ENCODE peak calls at places on chromosomes 11 and 22, in eight cellular contexts. V is prostate gland, H is thyroid gland, L is tibial nerve, D is testis, F is A549, N is body of pancreas, T is HCT116. K is an unnamed sample.

GRCh38 chr22:20449819-20450550 is 12.4 kb upstream of the SCARF2 start:
- DNase-seq in T (no peak), L (no peak), V (no peak), F (no peak), N (no peak), D (no peak), H (no peak), K (no peak)

GRCh38 chr11:94183886-94184264 is 55.2 kb downstream of the PANX1 start:
- DNase-seq in T (peak), D (peak), H (peak), N (peak), F (peak), V (peak), L (peak), K (peak)

GRCh38 chr11:65524747-65525658 is at the start of gene SCYL1:
- DNase-seq in D (peak), F (peak), V (peak), L (peak), T (no peak), H (peak), N (peak), K (peak)

GRCh38 chr11:67406969-67407699 is 3.3 kb downstream of the TBC1D10C start:
- DNase-seq in V (no peak), H (no peak), D (no peak), L (no peak), N (no peak), T (no peak), F (no peak), K (peak)

GRCh38 chr11:18754308-18754707 is 28.3 kb upstream of the IGSF22 start:
- DNase-seq in N (no peak), D (no peak), L (no peak), V (no peak), F (peak), T (no peak), H (no peak), K (no peak)

GRCh38 chr22:48047722-48048500 is 1285.5 kb downstream of the TBC1D22A start:
- DNase-seq in N (no peak), L (no peak), F (no peak), D (no peak), V (no peak), T (no peak), H (no peak), K (no peak)

GRCh38 chr11:58866788-58867187 is 22.3 kb upstream of the GLYATL2 start:
- DNase-seq in N (no peak), F (no peak), D (no peak), L (no peak), V (no peak), H (no peak), T (no peak), K (no peak)

GRCh38 chr11:123707606-123708205 is 33.8 kb downstream of the ZNF202 start:
- DNase-seq in V (peak), D (peak), T (peak), H (peak), N (peak), F (peak), L (no peak), K (peak)

DNA sequence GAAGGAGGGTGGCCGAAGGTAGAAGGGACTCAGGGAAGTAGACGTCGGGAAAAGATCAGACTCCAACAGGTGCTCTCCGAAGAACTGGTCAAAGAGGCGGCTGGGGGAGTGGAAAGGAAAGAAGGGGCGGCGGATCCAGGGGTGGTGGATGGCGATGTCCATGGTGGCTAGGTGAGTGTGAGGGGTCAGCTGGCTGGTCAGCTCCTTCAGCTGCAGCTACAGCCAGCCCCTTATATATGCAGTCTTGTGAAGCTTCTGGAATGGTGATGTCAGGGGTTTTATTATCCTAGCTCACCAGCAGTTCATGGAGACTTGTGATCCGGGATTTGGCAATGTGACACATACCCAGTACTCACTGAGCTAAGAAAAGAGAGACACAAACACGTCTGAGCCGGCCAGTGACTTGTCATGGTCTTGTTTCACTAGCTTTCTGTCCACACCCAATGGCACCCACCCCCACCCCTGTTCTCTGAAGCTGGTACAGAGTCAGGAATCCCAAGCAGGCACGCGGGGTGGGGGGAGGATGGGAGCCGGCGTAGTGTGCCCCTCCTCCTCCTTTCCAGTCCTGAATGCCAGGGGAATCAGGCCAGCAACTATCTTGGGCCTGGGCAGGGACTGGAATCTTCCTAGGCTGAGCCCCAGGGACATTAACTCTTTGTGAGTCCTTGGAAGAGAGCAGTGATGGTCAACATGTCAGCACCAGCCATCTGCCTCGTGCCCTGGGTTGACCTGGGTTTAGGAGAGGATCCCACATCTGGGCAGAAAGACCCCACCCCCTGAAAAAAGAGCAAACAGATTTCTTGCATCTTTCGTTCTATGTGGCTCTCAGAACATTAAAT is at the start of gene CRYAB:
- DNase-seq in L (peak), F (peak), D (peak), T (no peak), N (peak), V (peak), H (peak), K (peak)
- TF ChIP-seq POLR2A in L (peak), F (no peak), D (no peak), T (no peak), N (peak), V (peak), H (peak), K (peak)

GRCh38 chr11:111443032-111443431 is 64.0 kb upstream of the POU2AF1 start:
- DNase-seq in L (no peak), N (no peak), T (no peak), D (no peak), H (no peak), V (no peak), F (no peak), K (no peak)

GRCh38 chr11:111441443-111441842 is 62.4 kb upstream of the POU2AF1 start:
- DNase-seq in H (no peak), F (peak), V (no peak), L (no peak), D (no peak), N (peak), T (no peak), K (no peak)

GRCh38 chr11:111445586-111445985 is 66.5 kb upstream of the POU2AF1 start:
- DNase-seq in L (no peak), H (no peak), D (no peak), N (no peak), T (no peak), V (no peak), F (no peak), K (no peak)

GRCh38 chr11:111444040-111444439 is 65.0 kb upstream of the POU2AF1 start:
- DNase-seq in T (no peak), F (no peak), V (no peak), L (no peak), H (no peak), D (no peak), N (no peak), K (no peak)

GRCh38 chr11:111443640-111444039 is 64.6 kb upstream of the POU2AF1 start:
- DNase-seq in N (no peak), F (no peak), V (no peak), H (no peak), T (no peak), L (no peak), D (no peak), K (no peak)
- TF ChIP-seq CTCF in N (no peak), F (no peak), V (no peak), H (no peak), T (no peak), L (no peak), D (no peak), K (no peak)

GRCh38 chr11:12817681-12818332 is 143.6 kb downstream of the TEAD1 start:
- DNase-seq in L (no peak), V (no peak), D (no peak), F (no peak), H (no peak), N (no peak), T (no peak), K (no peak)

GRCh38 chr11:12812849-12813248 is 138.6 kb downstream of the TEAD1 start:
- DNase-seq in V (no peak), T (no peak), F (no peak), H (no peak), L (no peak), D (peak), N (no peak), K (peak)

GRCh38 chr11:12813371-12814225 is 139.4 kb downstream of the TEAD1 start:
- DNase-seq in D (peak), L (no peak), V (no peak), H (peak), F (peak), T (no peak), N (peak), K (peak)

GRCh38 chr11:12815931-12816494 is 141.8 kb downstream of the TEAD1 start:
- DNase-seq in H (no peak), N (no peak), T (no peak), D (no peak), F (no peak), L (no peak), V (no peak), K (no peak)

DNA sequence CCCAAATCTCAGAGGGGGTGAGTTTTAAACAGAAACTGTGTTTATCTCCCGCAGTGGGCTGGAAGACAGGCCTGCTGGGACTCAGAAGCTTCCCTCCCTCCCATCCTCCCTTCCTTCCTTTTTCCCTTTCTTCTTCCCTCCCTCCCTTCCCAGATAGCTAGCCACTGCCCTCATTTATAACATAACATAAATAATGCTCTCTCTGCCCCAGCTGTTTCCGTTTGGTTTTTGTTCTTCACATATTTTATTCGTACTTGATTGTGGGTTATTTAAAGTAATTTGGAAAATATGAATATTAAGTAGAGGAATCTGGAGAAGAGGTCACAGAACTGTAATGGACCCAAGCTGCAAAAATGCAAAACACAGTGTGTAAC is 140.9 kb downstream of the TEAD1 start:
- DNase-seq in H (no peak), D (no peak), L (no peak), T (no peak), V (no peak), F (no peak), N (no peak), K (no peak)
- H3K4me3 ChIP-seq in H (no peak), D (no peak), L (no peak), T (peak), V (no peak), F (no peak), N (no peak), K (peak)

DNA sequence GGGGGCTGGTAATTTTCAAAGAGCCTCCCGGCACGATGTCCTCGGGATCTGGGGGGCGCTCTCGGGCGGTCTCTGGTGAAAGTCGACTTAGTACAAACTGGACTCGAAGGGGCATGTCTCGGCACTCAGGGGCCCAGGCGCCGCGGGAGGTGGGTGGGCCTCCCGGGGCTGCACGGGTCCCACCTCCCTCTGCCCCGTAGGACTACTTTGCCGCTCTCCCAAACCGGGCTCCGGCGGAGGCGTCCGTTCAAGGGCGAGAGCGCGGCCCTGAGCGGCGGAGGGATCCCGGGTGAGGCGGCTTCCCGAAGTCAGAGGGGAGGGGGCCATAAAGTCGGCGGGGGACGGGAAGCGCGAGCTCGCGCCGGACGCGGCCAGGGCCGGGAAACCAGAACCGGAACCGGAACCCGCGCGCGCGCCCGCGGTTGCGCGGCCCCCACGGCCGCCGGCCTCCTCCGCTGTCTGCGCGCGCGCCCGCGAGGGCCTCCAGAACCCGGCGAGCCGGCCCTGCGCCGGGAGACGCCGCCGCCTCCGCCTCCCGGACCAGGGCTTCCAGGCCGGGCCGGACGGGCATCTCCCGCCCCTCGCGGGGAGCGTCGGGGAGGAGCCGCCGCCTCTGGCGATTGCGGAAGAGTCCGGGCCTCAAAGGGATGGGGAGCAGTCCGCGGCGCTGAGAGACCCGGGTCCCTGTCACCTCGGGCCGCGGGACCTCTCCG is at the start of gene ARHGEF12:
- DNase-seq in N (peak), D (peak), T (peak), F (peak), L (peak), H (peak), V (peak), K (peak)
- TF ChIP-seq POLR2A in N (peak), D (no peak), T (peak), F (peak), L (peak), H (peak), V (peak), K (no peak)

GRCh38 chr11:29328961-29329441 is 687.8 kb downstream of the KCNA4 start:
- DNase-seq in L (no peak), T (peak), N (no peak), V (no peak), D (peak), F (peak), H (peak), K (no peak)
- TF ChIP-seq CTCF in L (peak), T (peak), N (peak), V (no peak), D (peak), F (peak), H (peak), K (peak)

GRCh38 chr11:130712480-130712879 is 203.8 kb downstream of the SNX19 start:
- DNase-seq in F (no peak), V (no peak), N (no peak), H (no peak), D (no peak), T (no peak), L (no peak), K (no peak)
- H3K4me3 ChIP-seq in F (no peak), V (no peak), N (no peak), H (no peak), D (no peak), T (no peak), L (no peak), K (no peak)

DNA sequence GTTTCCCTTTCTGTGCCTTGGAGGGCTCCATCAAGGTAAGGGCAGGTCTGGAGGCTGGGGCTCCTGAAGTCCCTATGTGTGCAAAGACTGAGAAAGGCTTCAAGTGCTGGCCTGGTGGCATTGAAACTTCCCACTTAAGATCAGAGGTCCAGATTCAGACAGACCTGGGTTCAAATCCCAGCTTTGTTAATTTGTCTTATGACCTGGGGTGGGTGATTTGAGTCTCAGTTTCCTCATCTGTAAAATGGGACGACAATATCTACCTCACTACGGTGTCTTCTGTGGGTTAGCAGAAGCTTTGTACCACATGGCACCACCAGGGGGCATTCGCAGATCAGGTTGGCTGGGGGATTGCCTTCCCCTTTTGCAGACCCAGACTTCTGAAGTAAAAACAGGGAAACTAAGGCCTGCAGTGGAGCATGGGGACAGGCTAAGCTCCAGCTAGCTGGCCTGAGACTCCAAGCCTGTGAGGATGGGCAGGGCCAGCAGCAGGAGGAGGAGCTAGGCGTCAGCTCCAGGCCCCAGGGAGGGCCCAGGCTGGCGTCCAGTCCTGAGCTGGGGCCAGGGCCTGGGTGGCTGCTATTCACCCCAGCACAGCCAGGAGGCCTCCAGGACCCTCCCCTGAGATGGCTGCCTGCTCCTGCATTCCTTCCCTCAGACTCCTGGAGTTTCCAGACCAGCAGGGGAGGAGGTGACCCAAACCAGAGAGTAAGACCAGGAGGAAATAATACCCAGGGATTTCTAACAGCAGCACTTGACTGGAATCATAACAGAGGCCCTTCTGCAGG is 1.5 kb downstream of the CASTOR1 start:
- DNase-seq in T (peak), H (peak), L (peak), F (peak), N (peak), V (peak), D (peak), K (peak)
- TF ChIP-seq POLR2A in T (no peak), H (peak), L (peak), F (peak), N (peak), V (peak), D (no peak), K (no peak)

GRCh38 chr11:14460147-14460546 is 39.5 kb downstream of the COPB1 start:
- DNase-seq in D (no peak), T (no peak), V (no peak), L (no peak), F (no peak), H (no peak), N (no peak), K (no peak)

GRCh38 chr11:14458377-14458776 is 41.2 kb downstream of the COPB1 start:
- DNase-seq in F (no peak), L (no peak), T (no peak), H (no peak), V (no peak), D (no peak), N (no peak), K (no peak)

DNA sequence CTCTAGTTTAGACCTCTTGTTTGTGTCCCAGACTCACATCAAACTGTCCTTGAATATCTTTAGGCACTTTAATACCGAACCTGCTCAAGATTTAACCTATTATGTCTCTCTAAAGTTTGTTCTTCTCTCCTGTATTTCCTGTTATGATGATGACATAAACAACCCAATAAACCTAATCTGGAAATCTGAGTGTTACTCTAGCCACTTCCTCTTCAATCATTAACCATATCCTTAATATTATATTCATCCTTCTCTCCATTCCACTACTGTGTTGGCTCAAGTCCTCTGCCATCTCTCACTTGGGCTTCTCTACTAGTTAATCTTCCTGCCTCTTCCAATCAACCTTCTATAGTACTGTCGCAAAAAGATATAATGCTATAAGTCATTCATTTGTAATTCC is 36.0 kb downstream of the COPB1 start:
- DNase-seq in F (no peak), N (no peak), H (no peak), V (no peak), D (no peak), L (no peak), T (no peak), K (no peak)
- TF ChIP-seq CTCF in F (no peak), N (no peak), H (no peak), V (no peak), D (no peak), L (no peak), T (no peak), K (no peak)

GRCh38 chr22:42365942-42366660 is 66.1 kb downstream of the NFAM1 start:
- DNase-seq in V (no peak), D (peak), T (no peak), H (peak), N (no peak), F (no peak), L (no peak), K (no peak)

GRCh38 chr22:42365337-42365865 is 66.8 kb downstream of the NFAM1 start:
- DNase-seq in T (no peak), F (no peak), D (peak), V (no peak), H (peak), N (no peak), L (no peak), K (no peak)

GRCh38 chr22:42366815-42367581 is 65.2 kb downstream of the NFAM1 start:
- DNase-seq in H (peak), D (peak), T (no peak), F (no peak), V (peak), L (no peak), N (no peak), K (peak)

GRCh38 chr22:42363851-42364250 is 68.4 kb downstream of the NFAM1 start:
- DNase-seq in H (peak), N (no peak), V (no peak), L (no peak), F (no peak), T (no peak), D (no peak), K (no peak)

GRCh38 chr22:42364641-42365336 is 67.4 kb downstream of the NFAM1 start:
- DNase-seq in D (no peak), L (no peak), V (no peak), T (no peak), N (no peak), H (no peak), F (no peak), K (peak)
- H3K4me3 ChIP-seq in D (no peak), L (peak), V (no peak), T (no peak), N (no peak), H (no peak), F (no peak), K (no peak)

K was measured in heart left ventricle.